ENCODE peak calls at places on chromosome 10, in ten cellular contexts. One of them, this sample, is unnamed.

GRCh38 chr10:3811331-3811870 is 26.4 kb upstream of the KLF6 start:
- DNase-seq in neuronal stem cell: no peak
- DNase-seq in right cardiac atrium: no peak
- DNase-seq in PC-3: peak; percentile 50
- DNase-seq in small intestine: peak; percentile 92
- DNase-seq in cardiac muscle cell: no peak
- DNase-seq in stomach: peak; percentile 58
- DNase-seq in upper lobe of right lung: no peak
- DNase-seq in left ventricle myocardium inferior: no peak
- DNase-seq in tibial nerve: peak; percentile 55
- DNase-seq in this sample: peak; percentile 31

GRCh38 chr10:76649271-76649670 is 988.3 kb downstream of the KCNMA1 start:
- DNase-seq in neuronal stem cell: no peak
- DNase-seq in right cardiac atrium: no peak
- DNase-seq in PC-3: no peak
- DNase-seq in small intestine: no peak
- DNase-seq in cardiac muscle cell: no peak
- DNase-seq in stomach: no peak
- DNase-seq in upper lobe of right lung: no peak
- DNase-seq in left ventricle myocardium inferior: no peak
- DNase-seq in tibial nerve: no peak
- DNase-seq in this sample: no peak

GRCh38 chr10:68829494-68829893 is 2.2 kb downstream of the STOX1 start:
- DNase-seq in neuronal stem cell: no peak
- DNase-seq in right cardiac atrium: no peak
- DNase-seq in PC-3: no peak
- DNase-seq in small intestine: no peak
- DNase-seq in cardiac muscle cell: no peak
- DNase-seq in stomach: no peak
- DNase-seq in upper lobe of right lung: no peak
- DNase-seq in left ventricle myocardium inferior: no peak
- DNase-seq in tibial nerve: no peak
- DNase-seq in this sample: peak; percentile 27

GRCh38 chr10:21532694-21533576 is 1.1 kb upstream of the MLLT10 start:
- DNase-seq in neuronal stem cell: no peak
- DNase-seq in right cardiac atrium: no peak
- DNase-seq in PC-3: no peak
- DNase-seq in small intestine: peak; percentile 13
- DNase-seq in cardiac muscle cell: no peak
- DNase-seq in stomach: no peak
- DNase-seq in upper lobe of right lung: no peak
- DNase-seq in left ventricle myocardium inferior: no peak
- DNase-seq in tibial nerve: no peak
- DNase-seq in this sample: no peak

GRCh38 chr10:74255214-74255613 is 104.2 kb downstream of the ADK start:
- DNase-seq in neuronal stem cell: no peak
- DNase-seq in right cardiac atrium: no peak
- DNase-seq in PC-3: peak; percentile 81
- DNase-seq in small intestine: no peak
- DNase-seq in cardiac muscle cell: no peak
- DNase-seq in stomach: no peak
- DNase-seq in upper lobe of right lung: no peak
- DNase-seq in left ventricle myocardium inferior: no peak
- DNase-seq in tibial nerve: no peak
- DNase-seq in this sample: no peak

GRCh38 chr10:103481974-103482531 is 3.0 kb upstream of the CALHM3 start:
- DNase-seq in neuronal stem cell: no peak
- DNase-seq in right cardiac atrium: no peak
- DNase-seq in PC-3: peak; percentile 69
- DNase-seq in small intestine: peak; percentile 71
- DNase-seq in cardiac muscle cell: peak; percentile 72
- DNase-seq in stomach: no peak
- DNase-seq in upper lobe of right lung: no peak
- DNase-seq in left ventricle myocardium inferior: no peak
- DNase-seq in tibial nerve: peak; percentile 87
- DNase-seq in this sample: peak; percentile 60

GRCh38 chr10:115827650-115828049 is 445.4 kb downstream of the GFRA1 start:
- DNase-seq in neuronal stem cell: no peak
- DNase-seq in right cardiac atrium: no peak
- DNase-seq in PC-3: no peak
- DNase-seq in small intestine: no peak
- DNase-seq in cardiac muscle cell: no peak
- DNase-seq in stomach: no peak
- DNase-seq in upper lobe of right lung: no peak
- DNase-seq in left ventricle myocardium inferior: no peak
- DNase-seq in tibial nerve: no peak
- DNase-seq in this sample: no peak

GRCh38 chr10:95404864-95405263 is 114.1 kb upstream of the PDLIM1 start:
- DNase-seq in neuronal stem cell: no peak
- DNase-seq in right cardiac atrium: no peak
- DNase-seq in PC-3: no peak
- DNase-seq in small intestine: peak; percentile 50
- DNase-seq in cardiac muscle cell: no peak
- DNase-seq in stomach: no peak
- DNase-seq in upper lobe of right lung: no peak
- DNase-seq in left ventricle myocardium inferior: no peak
- DNase-seq in tibial nerve: no peak
- DNase-seq in this sample: no peak

GRCh38 chr10:42615419-42615818 is 23.0 kb downstream of the ZNF33B start:
- DNase-seq in neuronal stem cell: no peak
- DNase-seq in right cardiac atrium: no peak
- DNase-seq in PC-3: no peak
- DNase-seq in small intestine: no peak
- DNase-seq in cardiac muscle cell: no peak
- DNase-seq in stomach: no peak
- DNase-seq in upper lobe of right lung: no peak
- DNase-seq in left ventricle myocardium inferior: no peak
- DNase-seq in tibial nerve: no peak
- DNase-seq in this sample: no peak

GRCh38 chr10:100347568-100348195 is 649 bp downstream of the SCD start:
- DNase-seq in neuronal stem cell: no peak
- DNase-seq in right cardiac atrium: no peak
- DNase-seq in PC-3: no peak
- DNase-seq in small intestine: no peak
- DNase-seq in cardiac muscle cell: peak; percentile 33
- DNase-seq in stomach: no peak
- DNase-seq in upper lobe of right lung: no peak
- DNase-seq in left ventricle myocardium inferior: no peak
- DNase-seq in tibial nerve: no peak
- DNase-seq in this sample: no peak

GRCh38 chr10:124715479-124715878 is 28.7 kb downstream of the FAM53B start:
- DNase-seq in neuronal stem cell: no peak
- DNase-seq in right cardiac atrium: no peak
- DNase-seq in PC-3: no peak
- DNase-seq in small intestine: no peak
- DNase-seq in cardiac muscle cell: no peak
- DNase-seq in stomach: no peak
- DNase-seq in upper lobe of right lung: peak; percentile 31
- DNase-seq in left ventricle myocardium inferior: no peak
- DNase-seq in tibial nerve: no peak
- DNase-seq in this sample: no peak

GRCh38 chr10:23994459-23995046 is 214.4 kb upstream of the KIAA1217 start:
- DNase-seq in neuronal stem cell: peak; percentile 59
- DNase-seq in right cardiac atrium: peak; percentile 45
- DNase-seq in PC-3: peak; percentile 69
- DNase-seq in small intestine: peak; percentile 58
- DNase-seq in cardiac muscle cell: peak; percentile 78
- DNase-seq in stomach: peak; percentile 74
- DNase-seq in upper lobe of right lung: no peak
- DNase-seq in left ventricle myocardium inferior: peak; percentile 36
- DNase-seq in tibial nerve: peak; percentile 80
- DNase-seq in this sample: no peak

GRCh38 chr10:58027431-58027830 is 240.3 kb downstream of the IPMK start:
- DNase-seq in neuronal stem cell: no peak
- DNase-seq in right cardiac atrium: no peak
- DNase-seq in PC-3: no peak
- DNase-seq in small intestine: no peak
- DNase-seq in cardiac muscle cell: no peak
- DNase-seq in stomach: no peak
- DNase-seq in upper lobe of right lung: no peak
- DNase-seq in left ventricle myocardium inferior: no peak
- DNase-seq in tibial nerve: no peak
- DNase-seq in this sample: no peak

GRCh38 chr10:63671317-63671937 is 150.2 kb downstream of the REEP3 start:
- DNase-seq in neuronal stem cell: no peak
- DNase-seq in right cardiac atrium: no peak
- DNase-seq in PC-3: no peak
- DNase-seq in small intestine: no peak
- DNase-seq in cardiac muscle cell: no peak
- DNase-seq in stomach: no peak
- DNase-seq in upper lobe of right lung: no peak
- DNase-seq in left ventricle myocardium inferior: no peak
- DNase-seq in tibial nerve: no peak
- DNase-seq in this sample: no peak

GRCh38 chr10:27759483-27760281 is 14.1 kb upstream of the MKX start:
- DNase-seq in neuronal stem cell: no peak
- DNase-seq in right cardiac atrium: no peak
- DNase-seq in PC-3: peak; percentile 21
- DNase-seq in small intestine: no peak
- DNase-seq in cardiac muscle cell: no peak
- DNase-seq in stomach: no peak
- DNase-seq in upper lobe of right lung: no peak
- DNase-seq in left ventricle myocardium inferior: no peak
- DNase-seq in tibial nerve: no peak
- DNase-seq in this sample: no peak

GRCh38 chr10:130493446-130494198 is 357.4 kb downstream of the GLRX3 start:
- DNase-seq in neuronal stem cell: no peak
- DNase-seq in right cardiac atrium: no peak
- DNase-seq in PC-3: no peak
- DNase-seq in small intestine: no peak
- DNase-seq in cardiac muscle cell: no peak
- DNase-seq in stomach: no peak
- DNase-seq in upper lobe of right lung: no peak
- DNase-seq in left ventricle myocardium inferior: no peak
- DNase-seq in tibial nerve: no peak
- DNase-seq in this sample: no peak

GRCh38 chr10:283916-284356 is 148.7 kb downstream of the ZMYND11 start:
- DNase-seq in neuronal stem cell: no peak
- DNase-seq in right cardiac atrium: no peak
- DNase-seq in PC-3: no peak
- DNase-seq in small intestine: no peak
- DNase-seq in cardiac muscle cell: no peak
- DNase-seq in stomach: no peak
- DNase-seq in upper lobe of right lung: no peak
- DNase-seq in left ventricle myocardium inferior: no peak
- DNase-seq in tibial nerve: no peak
- DNase-seq in this sample: peak; percentile 54

GRCh38 chr10:24503627-24504320 is 219.9 kb downstream of the ARHGAP21 start:
- DNase-seq in neuronal stem cell: peak; percentile 37
- DNase-seq in right cardiac atrium: no peak
- DNase-seq in PC-3: peak; percentile 69
- DNase-seq in small intestine: peak; percentile 80
- DNase-seq in cardiac muscle cell: peak; percentile 66
- DNase-seq in stomach: peak; percentile 64
- DNase-seq in upper lobe of right lung: no peak
- DNase-seq in left ventricle myocardium inferior: no peak
- DNase-seq in tibial nerve: peak; percentile 51
- DNase-seq in this sample: no peak

GRCh38 chr10:117364121-117364960 is 10.9 kb downstream of the PDZD8 start:
- DNase-seq in neuronal stem cell: no peak
- DNase-seq in right cardiac atrium: no peak
- DNase-seq in PC-3: no peak
- DNase-seq in small intestine: no peak
- DNase-seq in cardiac muscle cell: no peak
- DNase-seq in stomach: no peak
- DNase-seq in upper lobe of right lung: no peak
- DNase-seq in left ventricle myocardium inferior: no peak
- DNase-seq in tibial nerve: no peak
- DNase-seq in this sample: no peak

GRCh38 chr10:76882245-76882644 is 755.4 kb downstream of the KCNMA1 start:
- DNase-seq in neuronal stem cell: no peak
- DNase-seq in right cardiac atrium: no peak
- DNase-seq in PC-3: no peak
- DNase-seq in small intestine: no peak
- DNase-seq in cardiac muscle cell: no peak
- DNase-seq in stomach: no peak
- DNase-seq in upper lobe of right lung: no peak
- DNase-seq in left ventricle myocardium inferior: no peak
- DNase-seq in tibial nerve: no peak
- DNase-seq in this sample: no peak

GRCh38 chr10:62895058-62895457 is 78.9 kb upstream of the EGR2 start:
- DNase-seq in neuronal stem cell: no peak
- DNase-seq in right cardiac atrium: peak; percentile 53
- DNase-seq in PC-3: peak; percentile 45
- DNase-seq in small intestine: no peak
- DNase-seq in cardiac muscle cell: no peak
- DNase-seq in stomach: no peak
- DNase-seq in upper lobe of right lung: no peak
- DNase-seq in left ventricle myocardium inferior: no peak
- DNase-seq in tibial nerve: no peak
- DNase-seq in this sample: no peak

GRCh38 chr10:75406158-75407065 is 4.8 kb upstream of the ZNF503 start:
- DNase-seq in neuronal stem cell: peak; percentile 21
- DNase-seq in right cardiac atrium: no peak
- DNase-seq in PC-3: no peak
- DNase-seq in small intestine: no peak
- DNase-seq in cardiac muscle cell: peak; percentile 16
- DNase-seq in stomach: peak; percentile 27
- DNase-seq in upper lobe of right lung: peak; percentile 67
- DNase-seq in left ventricle myocardium inferior: no peak
- DNase-seq in tibial nerve: no peak
- DNase-seq in this sample: no peak
- H3K4me1 ChIP-seq in neuronal stem cell: peaks cover 23% of the 10 kb centered on the region
- H3K4me1 ChIP-seq in right cardiac atrium: no peaks in the 10 kb centered on the region
- H3K4me1 ChIP-seq in PC-3: peaks cover 30% of the 10 kb centered on the region
- H3K4me1 ChIP-seq in small intestine: peaks cover 8% of the 10 kb centered on the region
- H3K4me1 ChIP-seq in cardiac muscle cell: peaks cover 8% of the 10 kb centered on the region
- H3K4me1 ChIP-seq in stomach: peaks cover 64% of the 10 kb centered on the region
- H3K4me1 ChIP-seq in upper lobe of right lung: peaks cover 24% of the 10 kb centered on the region
- H3K4me1 ChIP-seq in left ventricle myocardium inferior: peaks cover 66% of the 10 kb centered on the region
- H3K4me1 ChIP-seq in tibial nerve: peaks cover 8% of the 10 kb centered on the region
- H3K4me1 ChIP-seq in this sample: peaks cover 17% of the 10 kb centered on the region

GRCh38 chr10:86130737-86131475 is 235.7 kb downstream of the GRID1 start:
- DNase-seq in neuronal stem cell: no peak
- DNase-seq in right cardiac atrium: no peak
- DNase-seq in PC-3: no peak
- DNase-seq in small intestine: no peak
- DNase-seq in cardiac muscle cell: no peak
- DNase-seq in stomach: no peak
- DNase-seq in upper lobe of right lung: no peak
- DNase-seq in left ventricle myocardium inferior: no peak
- DNase-seq in tibial nerve: no peak
- DNase-seq in this sample: no peak
- H3K27ac ChIP-seq in neuronal stem cell: no peak overlapping the region
- H3K27ac ChIP-seq in right cardiac atrium: no peak overlapping the region
- H3K27ac ChIP-seq in PC-3: no peak overlapping the region
- H3K27ac ChIP-seq in small intestine: no peak overlapping the region
- H3K27ac ChIP-seq in cardiac muscle cell: no peak overlapping the region
- H3K27ac ChIP-seq in stomach: no peak overlapping the region
- H3K27ac ChIP-seq in upper lobe of right lung: no peak overlapping the region
- H3K27ac ChIP-seq in left ventricle myocardium inferior: no peak overlapping the region
- H3K27ac ChIP-seq in tibial nerve: no peak overlapping the region
- H3K27ac ChIP-seq in this sample: no peak overlapping the region

GRCh38 chr10:72087969-72088878 is at the start of gene SPOCK2:
- DNase-seq in neuronal stem cell: peak; percentile 30
- DNase-seq in right cardiac atrium: no peak
- DNase-seq in PC-3: no peak
- DNase-seq in small intestine: peak; percentile 37
- DNase-seq in cardiac muscle cell: no peak
- DNase-seq in stomach: no peak
- DNase-seq in upper lobe of right lung: no peak
- DNase-seq in left ventricle myocardium inferior: no peak
- DNase-seq in tibial nerve: no peak
- DNase-seq in this sample: peak; percentile 49
- H3K4me3 ChIP-seq in neuronal stem cell: peak within 1 kb of the TSS; percentile 74
- H3K4me3 ChIP-seq in right cardiac atrium: peak within 1 kb of the TSS; percentile 73
- H3K4me3 ChIP-seq in PC-3: no peak within 1 kb of the TSS
- H3K4me3 ChIP-seq in small intestine: peak within 1 kb of the TSS; percentile 56
- H3K4me3 ChIP-seq in cardiac muscle cell: peak within 1 kb of the TSS; percentile 35
- H3K4me3 ChIP-seq in stomach: peak within 1 kb of the TSS; percentile 50
- H3K4me3 ChIP-seq in upper lobe of right lung: peak within 1 kb of the TSS; percentile 60
- H3K4me3 ChIP-seq in left ventricle myocardium inferior: peak within 1 kb of the TSS; percentile 71
- H3K4me3 ChIP-seq in tibial nerve: peak within 1 kb of the TSS; percentile 50
- H3K4me3 ChIP-seq in this sample: peak within 1 kb of the TSS; percentile 98

GRCh38 chr10:43939939-43940810 is 291.5 kb upstream of the ZNF32 start:
- DNase-seq in neuronal stem cell: no peak
- DNase-seq in right cardiac atrium: no peak
- DNase-seq in PC-3: no peak
- DNase-seq in small intestine: no peak
- DNase-seq in cardiac muscle cell: no peak
- DNase-seq in stomach: no peak
- DNase-seq in upper lobe of right lung: peak; percentile 17
- DNase-seq in left ventricle myocardium inferior: no peak
- DNase-seq in tibial nerve: no peak
- DNase-seq in this sample: no peak
- H3K4me1 ChIP-seq in neuronal stem cell: peaks cover 4% of the 10 kb centered on the region
- H3K4me1 ChIP-seq in right cardiac atrium: peaks cover 22% of the 10 kb centered on the region
- H3K4me1 ChIP-seq in PC-3: no peaks in the 10 kb centered on the region
- H3K4me1 ChIP-seq in small intestine: no peaks in the 10 kb centered on the region
- H3K4me1 ChIP-seq in cardiac muscle cell: peaks cover 7% of the 10 kb centered on the region
- H3K4me1 ChIP-seq in stomach: peaks cover 22% of the 10 kb centered on the region
- H3K4me1 ChIP-seq in upper lobe of right lung: no peaks in the 10 kb centered on the region
- H3K4me1 ChIP-seq in left ventricle myocardium inferior: peaks cover 39% of the 10 kb centered on the region
- H3K4me1 ChIP-seq in tibial nerve: no peaks in the 10 kb centered on the region
- H3K4me1 ChIP-seq in this sample: peaks cover 4% of the 10 kb centered on the region

This sample was measured in naive thymus-derived CD4-positive, alpha-beta T cell.